ENCODE peak calls at places on chromosomes 6 and 20, in eight cellular contexts. Z, N, Q, G, L, S, J and X are unnamed samples.

GRCh38 chr20:4813839-4814695 is 92.4 kb downstream of the PRND start:
- DNase-seq in Q (no peak), J (no peak), N (no peak), L (peak), S (no peak), G (no peak), Z (no peak), X (no peak)

GRCh38 chr20:57716202-57716601 is 6.4 kb upstream of the PMEPA1 start:
- DNase-seq in N (no peak), J (no peak), Z (no peak), G (no peak), L (no peak), S (no peak), Q (no peak), X (no peak)

GRCh38 chr6:154414021-154414813 is 57.6 kb upstream of the IPCEF1 start:
- DNase-seq in N (no peak), J (no peak), Z (no peak), S (no peak), Q (no peak), L (no peak), G (no peak), X (peak)

GRCh38 chr6:79869184-79869583 is 78.2 kb downstream of the ELOVL4 start:
- DNase-seq in L (no peak), Q (no peak), G (no peak), Z (no peak), S (no peak), J (no peak), N (no peak), X (no peak)

GRCh38 chr6:160260283-160261119 is 1.9 kb upstream of the SLC22A2 start:
- DNase-seq in N (no peak), G (no peak), Z (no peak), J (no peak), L (no peak), Q (no peak), S (no peak), X (no peak)

GRCh38 chr6:45255434-45255833 is 72.7 kb upstream of the RUNX2 start:
- DNase-seq in G (no peak), N (no peak), L (no peak), Q (no peak), Z (no peak), J (no peak), S (no peak), X (no peak)

GRCh38 chr6:141666187-141666586 is 466.5 kb upstream of the GJE1 start:
- DNase-seq in G (no peak), Q (no peak), S (no peak), L (no peak), N (no peak), Z (no peak), J (no peak), X (peak)

GRCh38 chr20:41229259-41229658 is 88.3 kb downstream of the ZHX3 start:
- DNase-seq in Q (no peak), Z (no peak), J (no peak), G (no peak), S (no peak), L (no peak), N (no peak), X (no peak)

GRCh38 chr6:149961728-149962425 is 1.9 kb upstream of the ULBP1 start:
- DNase-seq in Q (no peak), G (peak), N (no peak), Z (peak), J (peak), S (no peak), L (no peak), X (no peak)

GRCh38 chr6:13284646-13285045 is 43.7 kb downstream of the TBC1D7 start:
- DNase-seq in L (no peak), N (no peak), Q (no peak), G (no peak), Z (no peak), J (no peak), S (no peak), X (no peak)

GRCh38 chr6:133978896-133979240 is 25.8 kb downstream of the TBPL1 start:
- DNase-seq in L (no peak), G (no peak), N (no peak), J (no peak), Z (no peak), Q (no peak), S (no peak), X (no peak)

GRCh38 chr6:38054526-38054925 is 235.0 kb downstream of the ZFAND3 start:
- DNase-seq in Q (no peak), J (no peak), N (no peak), G (no peak), Z (no peak), S (no peak), L (no peak), X (no peak)

GRCh38 chr6:90429713-90430112 is 133.1 kb upstream of the BACH2 start:
- DNase-seq in N (no peak), G (no peak), J (no peak), Q (no peak), S (no peak), Z (no peak), L (no peak), X (no peak)

GRCh38 chr6:124226396-124226795 is 422.7 kb downstream of the NKAIN2 start:
- DNase-seq in G (no peak), L (no peak), Q (no peak), J (no peak), N (no peak), S (no peak), Z (no peak), X (no peak)

GRCh38 chr20:37228656-37229055 is 33.0 kb downstream of the GHRH start:
- DNase-seq in S (no peak), G (no peak), N (no peak), J (peak), Q (no peak), Z (no peak), L (no peak), X (no peak)

GRCh38 chr20:59703046-59703445 is 98.7 kb downstream of the PHACTR3 start:
- DNase-seq in N (no peak), Z (no peak), L (no peak), G (no peak), S (no peak), Q (no peak), J (no peak), X (no peak)